ENCODE peak calls at places on chromosomes 5 and 9, in ten cellular contexts. O is stimulated activated CD4-positive, alpha-beta T cell treated with anti-CD3 and anti-CD28 coated beads, Interleukin-4, amount 100 ng/mL, for 24 hours; V is T-helper 9 cell; L is IMR-90; Q is mesothelial cell of epicardium; S is COR-L47; U is mesenteric fat pad; F is thoracic aorta; I is EL; R is caudate nucleus. G is an unnamed sample.

GRCh38 chr9:9912459-9912858 is 700.3 kb downstream of the PTPRD start:
- DNase-seq in O (no peak), V (no peak), L (no peak), Q (no peak), S (peak), U (no peak), F (no peak), I (no peak), R (no peak), G (no peak)

GRCh38 chr5:73987915-73988314 is 361.9 kb downstream of the ARHGEF28 start:
- DNase-seq in O (no peak), V (no peak), L (no peak), Q (no peak), S (no peak), U (no peak), F (no peak), I (no peak), R (no peak), G (no peak)

GRCh38 chr5:142016576-142016975 is 3.7 kb upstream of the GNPDA1 start:
- DNase-seq in O (peak), V (no peak), L (no peak), Q (no peak), S (no peak), U (no peak), F (no peak), I (no peak), R (no peak), G (peak)

GRCh38 chr5:54535149-54535844 is 17.7 kb downstream of the SNX18 start:
- DNase-seq in O (no peak), V (no peak), L (no peak), Q (no peak), S (no peak), U (no peak), F (no peak), I (no peak), R (no peak), G (no peak)

GRCh38 chr5:131994533-131995226 is 16.8 kb downstream of the ACSL6 start:
- DNase-seq in O (no peak), V (no peak), L (no peak), Q (no peak), S (no peak), U (no peak), F (no peak), I (no peak), R (no peak), G (no peak)

GRCh38 chr9:13186774-13187173 is 92.7 kb downstream of the MPDZ start:
- DNase-seq in O (no peak), V (no peak), L (no peak), Q (no peak), S (no peak), U (no peak), F (no peak), I (no peak), R (no peak), G (no peak)

GRCh38 chr5:156764572-156764971 is 85.5 kb upstream of the PPP1R2B start:
- DNase-seq in O (no peak), V (no peak), L (no peak), Q (no peak), S (no peak), U (no peak), F (no peak), I (no peak), R (no peak), G (no peak)

GRCh38 chr9:19901586-19901985 is 112.7 kb upstream of the SLC24A2 start:
- DNase-seq in O (no peak), V (no peak), L (no peak), Q (no peak), S (no peak), U (no peak), F (no peak), I (no peak), R (no peak), G (no peak)

GRCh38 chr9:136218673-136219072 is 13.7 kb upstream of the LHX3 start:
- DNase-seq in O (no peak), V (no peak), L (no peak), Q (no peak), S (no peak), U (no peak), F (no peak), I (no peak), R (no peak), G (no peak)

GRCh38 chr9:523444-523843 is 308.8 kb downstream of the DOCK8 start:
- DNase-seq in O (no peak), V (no peak), L (no peak), Q (no peak), S (no peak), U (no peak), F (no peak), I (no peak), R (no peak), G (no peak)

GRCh38 chr5:135869151-135869737 is 26.4 kb downstream of the IL9 start:
- DNase-seq in O (no peak), V (no peak), L (no peak), Q (no peak), S (no peak), U (no peak), F (no peak), I (no peak), R (no peak), G (no peak)

GRCh38 chr9:124030969-124031451 is 19.4 kb downstream of the LHX2 start:
- DNase-seq in O (no peak), V (no peak), L (no peak), Q (no peak), S (no peak), U (no peak), F (no peak), I (peak), R (no peak), G (no peak)

GRCh38 chr9:97852399-97853055 is 499 bp upstream of the FOXE1 start:
- DNase-seq in O (no peak), V (no peak), L (no peak), Q (no peak), S (no peak), U (no peak), F (no peak), I (no peak), R (no peak), G (no peak)

GRCh38 chr5:58044166-58044565 is 415.7 kb downstream of the PLK2 start:
- DNase-seq in O (no peak), V (no peak), L (no peak), Q (no peak), S (no peak), U (no peak), F (no peak), I (no peak), R (no peak), G (no peak)

GRCh38 chr5:145510324-145510723 is 324.8 kb downstream of the PRELID2 start:
- DNase-seq in O (no peak), V (no peak), L (peak), Q (no peak), S (no peak), U (no peak), F (no peak), I (peak), R (no peak), G (no peak)

GRCh38 chr9:38017149-38017884 is 51.7 kb downstream of the SHB start:
- DNase-seq in O (no peak), V (no peak), L (peak), Q (no peak), S (no peak), U (no peak), F (no peak), I (peak), R (peak), G (no peak)

GRCh38 chr5:159218595-159219023 is 9.3 kb upstream of the RNF145 start:
- DNase-seq in O (no peak), V (no peak), L (peak), Q (no peak), S (no peak), U (no peak), F (no peak), I (peak), R (no peak), G (no peak)

GRCh38 chr5:80343067-80343466 is 23.3 kb downstream of the SPZ1 start:
- DNase-seq in O (no peak), V (no peak), L (peak), Q (no peak), S (no peak), U (no peak), F (no peak), I (peak), R (no peak), G (no peak)

GRCh38 chr5:169542811-169543210 is 40.8 kb upstream of the SPDL1 start:
- DNase-seq in O (no peak), V (no peak), L (no peak), Q (no peak), S (no peak), U (no peak), F (no peak), I (peak), R (no peak), G (no peak)